ENCODE peak calls at places on chromosomes 13 and 19, in eight cellular contexts. J is body of pancreas, W is esophagus squamous epithelium, S is IMR-90, D is breast epithelium, B is ovary, K is heart left ventricle, I is A549. R is an unnamed sample.

GRCh38 chr13:110914293-110915056 is 394 bp downstream of the ANKRD10 start:
- DNase-seq in J (peak; percentile 82), W (no peak), S (peak; percentile 74), D (peak; percentile 65), B (peak; percentile 86), K (peak; percentile 93), I (peak; percentile 75), R (peak; percentile 86)

GRCh38 chr19:35266149-35266903 is 2.4 kb upstream of the USF2 start:
- DNase-seq in J (no peak), W (no peak), S (no peak), D (no peak), B (peak; percentile 46), K (peak; percentile 63), I (no peak), R (peak; percentile 28)

GRCh38 chr13:59047546-59047945 is 1116.2 kb downstream of the DIAPH3 start:
- DNase-seq in J (no peak), W (no peak), S (no peak), D (no peak), B (no peak), K (no peak), I (no peak), R (no peak)

GRCh38 chr13:101712026-101712348 is 259.5 kb downstream of the ITGBL1 start:
- DNase-seq in J (no peak), W (no peak), S (no peak), D (no peak), B (no peak), K (no peak), I (no peak), R (no peak)

GRCh38 chr19:38949580-38950367 is 19.0 kb downstream of the MRPS12 start:
- DNase-seq in J (peak; percentile 89), W (no peak), S (peak; percentile 25), D (peak; percentile 84), B (peak; percentile 97), K (peak; percentile 93), I (no peak), R (peak; percentile 90)

GRCh38 chr13:57418067-57418677 is 213.4 kb upstream of the PCDH17 start:
- DNase-seq in J (no peak), W (no peak), S (no peak), D (no peak), B (no peak), K (no peak), I (no peak), R (no peak)

GRCh38 chr13:73228546-73228945 is 169.7 kb downstream of the KLF5 start:
- DNase-seq in J (no peak), W (no peak), S (peak; percentile 28), D (no peak), B (no peak), K (no peak), I (peak; percentile 12), R (no peak)

GRCh38 chr19:1556639-1557070 is 11.5 kb downstream of the MEX3D start:
- DNase-seq in J (no peak), W (no peak), S (no peak), D (no peak), B (no peak), K (no peak), I (no peak), R (no peak)

GRCh38 chr19:56333506-56333905 is 18.9 kb upstream of the ZSCAN5A start:
- DNase-seq in J (peak; percentile 65), W (no peak), S (peak; percentile 56), D (no peak), B (no peak), K (no peak), I (peak; percentile 70), R (peak; percentile 67)

GRCh38 chr19:48614436-48615144 is at the start of gene FAM83E:
- DNase-seq in J (peak; percentile 70), W (no peak), S (no peak), D (no peak), B (no peak), K (no peak), I (peak; percentile 61), R (peak; percentile 42)

GRCh38 chr13:48976677-48977625 is 1.2 kb downstream of the FNDC3A start:
- DNase-seq in J (peak; percentile 94), W (peak; percentile 33), S (no peak), D (no peak), B (no peak), K (no peak), I (peak; percentile 3), R (no peak)

GRCh38 chr13:24267283-24267682 is 42.1 kb upstream of the C1QTNF9 start:
- DNase-seq in J (no peak), W (no peak), S (no peak), D (no peak), B (no peak), K (no peak), I (no peak), R (peak; percentile 63)

GRCh38 chr13:75794663-75795062 is 158.5 kb downstream of the LMO7 start:
- DNase-seq in J (no peak), W (no peak), S (no peak), D (no peak), B (no peak), K (no peak), I (no peak), R (no peak)
- TF ChIP-seq CTCF in J (no peak), W (no peak), S (no peak), D (no peak), B (no peak), K (no peak), I (no peak), R (no peak)

DNA sequence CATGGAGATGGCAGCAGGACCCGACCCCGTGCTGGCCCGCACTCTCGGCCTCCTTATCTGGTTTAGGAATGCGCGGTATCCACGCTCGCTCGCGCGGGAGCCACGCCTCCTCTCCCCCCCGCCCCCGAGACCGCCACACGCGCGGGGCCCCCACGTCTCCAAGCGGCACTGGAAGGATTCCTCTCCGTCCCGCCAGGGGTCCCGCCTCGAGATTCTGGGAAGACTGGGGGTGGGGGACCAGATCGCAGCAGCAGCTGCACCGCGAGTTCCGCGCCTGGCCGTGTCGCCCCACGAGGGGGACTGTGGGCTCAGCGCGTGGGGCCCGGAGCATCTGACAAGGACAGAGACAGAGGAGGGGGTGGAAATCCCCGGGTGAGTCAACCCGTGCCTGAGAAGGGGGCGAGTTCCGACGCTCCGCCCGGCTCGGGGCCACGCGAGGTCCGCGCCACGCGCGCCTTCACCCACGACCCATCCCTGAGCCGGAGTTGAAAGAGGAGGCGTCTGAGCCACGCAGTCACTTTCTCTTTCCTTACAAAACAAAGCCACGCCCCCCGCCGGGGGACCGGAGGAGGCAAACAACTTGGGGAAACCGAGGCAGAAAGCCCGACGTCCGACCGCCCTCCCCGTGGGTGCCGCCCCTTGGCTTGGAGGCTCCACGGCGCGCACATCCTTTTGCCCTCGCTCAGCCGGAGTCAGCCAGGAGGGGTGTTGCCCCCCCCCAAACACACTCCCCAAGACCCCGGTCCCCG is 802 bp downstream of the S1PR2 start:
- DNase-seq in J (peak; percentile 28), W (no peak), S (peak; percentile 58), D (peak; percentile 57), B (peak; percentile 72), K (peak; percentile 76), I (no peak), R (peak; percentile 43)
- TF ChIP-seq POLR2A in J (no peak), W (no peak), S (peak; percentile 41), D (no peak), B (peak; percentile 27), K (no peak), I (no peak), R (no peak)

GRCh38 chr19:16067205-16067938 is 8.9 kb upstream of the TPM4 start:
- DNase-seq in J (no peak), W (no peak), S (peak; percentile 87), D (peak; percentile 94), B (peak; percentile 85), K (no peak), I (no peak), R (peak; percentile 72)
- H3K4me1 ChIP-seq in J (peaks cover 6% of the 10 kb centered on the region), W (peaks cover 55% of the 10 kb centered on the region), S (peaks cover 19% of the 10 kb centered on the region), D (peaks cover 3% of the 10 kb centered on the region), B (no peaks in the 10 kb centered on the region), K (peaks cover 28% of the 10 kb centered on the region), I (peaks cover 34% of the 10 kb centered on the region), R (peaks cover 23% of the 10 kb centered on the region)

GRCh38 chr19:58573658-58574164 is 576 bp upstream of the MZF1 start:
- DNase-seq in J (no peak), W (no peak), S (no peak), D (no peak), B (no peak), K (no peak), I (no peak), R (no peak)

GRCh38 chr19:58577581-58578429 is 4.7 kb upstream of the MZF1 start:
- DNase-seq in J (no peak), W (no peak), S (no peak), D (no peak), B (peak; percentile 31), K (no peak), I (no peak), R (peak; percentile 6)

GRCh38 chr19:58578430-58578925 is 5.3 kb upstream of the MZF1 start:
- DNase-seq in J (no peak), W (no peak), S (no peak), D (no peak), B (peak; percentile 11), K (no peak), I (no peak), R (no peak)

GRCh38 chr19:58572818-58573657 is at the start of gene MZF1:
- DNase-seq in J (peak; percentile 100), W (no peak), S (peak; percentile 100), D (peak; percentile 100), B (peak; percentile 100), K (peak; percentile 99), I (peak; percentile 100), R (peak; percentile 100)

DNA sequence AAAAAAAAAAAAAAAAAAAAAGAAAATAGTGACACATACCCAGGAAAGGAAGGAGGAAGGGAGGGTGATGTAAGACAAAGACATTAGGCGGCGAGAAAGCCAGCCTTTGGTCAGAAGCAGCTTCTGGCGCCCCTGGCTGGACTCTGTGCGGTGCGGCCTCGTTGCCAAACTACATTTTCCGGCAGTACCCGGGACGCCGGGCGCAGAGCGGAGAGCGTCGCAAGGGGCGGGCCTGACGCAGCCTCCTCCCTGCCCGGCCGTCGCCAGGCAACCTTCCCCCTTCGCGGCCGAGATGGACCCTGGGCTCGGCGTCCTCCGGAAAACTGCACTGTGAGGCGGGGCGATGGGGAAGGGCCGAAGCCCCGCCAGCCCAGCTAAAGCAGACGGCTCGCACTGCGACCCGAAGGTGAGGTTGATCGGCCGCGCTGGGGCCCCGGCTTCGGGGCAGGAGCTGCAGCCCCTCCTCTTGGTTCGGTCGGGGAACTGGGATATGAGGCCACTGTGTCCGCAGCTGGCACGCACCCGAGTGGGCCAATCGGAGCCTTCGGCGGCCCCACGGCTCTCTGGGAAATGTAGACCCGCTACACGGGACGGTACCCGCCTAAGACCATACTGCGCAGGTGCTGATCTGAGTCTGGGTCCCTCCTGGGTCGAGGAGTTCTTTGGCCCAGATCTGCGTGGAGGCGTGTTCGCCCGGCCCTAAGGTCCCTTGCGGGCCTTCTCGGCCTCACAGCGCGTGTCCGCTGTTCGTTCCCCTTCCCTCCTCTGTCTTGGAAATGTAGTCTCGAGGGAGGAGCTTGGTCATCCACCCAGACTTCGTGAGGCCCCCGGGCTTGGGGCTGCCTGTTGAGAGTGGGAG is 2.3 kb upstream of the MZF1 start:
- DNase-seq in J (peak; percentile 89), W (no peak), S (peak; percentile 85), D (peak; percentile 84), B (peak; percentile 93), K (peak; percentile 94), I (peak; percentile 95), R (peak; percentile 95)
- TF ChIP-seq CTCF in J (peak; percentile 15), W (no peak), S (peak; percentile 30), D (no peak), B (peak; percentile 55), K (no peak), I (no peak), R (peak; percentile 8)